ENCODE peak calls at places on chromosomes 1 and 21, in ten cellular contexts. K is transverse colon; U is tibial artery; Y is DND-41; G is CD8-positive, alpha-beta T cell; V is IMR-90; J is PC-9; W is kidney; C is A549; O is uterus. X is an unnamed sample. For H3K4me1, the result is how much of the 10 kb centered on the place peaks cover.

GRCh38 chr1:39220900-39221870 is 16.7 kb downstream of the MACF1 start:
- DNase-seq in K (no peak), U (no peak), Y (no peak), G (no peak), V (no peak), J (peak), W (no peak), C (no peak), O (no peak), X (no peak)

GRCh38 chr21:46298083-46298412 is 11.9 kb downstream of the YBEY start:
- DNase-seq in K (no peak), U (no peak), Y (no peak), G (no peak), V (no peak), J (no peak), W (no peak), C (no peak), O (no peak), X (no peak)

GRCh38 chr1:17403081-17403480 is 31.1 kb downstream of the PADI6 start:
- DNase-seq in K (no peak), U (no peak), Y (no peak), G (no peak), V (no peak), J (peak), W (no peak), C (no peak), O (no peak), X (no peak)

GRCh38 chr1:198088360-198089071 is 68.3 kb upstream of the NEK7 start:
- DNase-seq in K (no peak), U (no peak), Y (peak), G (no peak), V (peak), J (no peak), W (no peak), C (peak), O (no peak), X (peak)

GRCh38 chr1:19616489-19616888 is 27.6 kb upstream of the NBL1 start:
- DNase-seq in K (no peak), U (no peak), Y (no peak), G (no peak), V (peak), J (no peak), W (no peak), C (no peak), O (no peak), X (no peak)

GRCh38 chr21:25925936-25926335 is 191.2 kb downstream of the GABPA start:
- DNase-seq in K (no peak), U (no peak), Y (no peak), G (no peak), V (peak), J (no peak), W (no peak), C (no peak), O (no peak), X (no peak)

GRCh38 chr1:21149430-21149861 is 27.3 kb downstream of the EIF4G3 start:
- DNase-seq in K (peak), U (no peak), Y (no peak), G (no peak), V (peak), J (peak), W (no peak), C (peak), O (no peak), X (peak)

GRCh38 chr1:198643001-198643400 is 4.2 kb downstream of the PTPRC start:
- DNase-seq in K (no peak), U (no peak), Y (no peak), G (no peak), V (no peak), J (no peak), W (no peak), C (no peak), O (no peak), X (no peak)

GRCh38 chr1:16420719-16421118 is 16.5 kb downstream of the SPATA21 start:
- DNase-seq in K (peak), U (no peak), Y (peak), G (peak), V (no peak), J (no peak), W (no peak), C (no peak), O (no peak), X (no peak)

GRCh38 chr1:39866767-39867166 is 16.5 kb downstream of the TRIT1 start:
- DNase-seq in K (no peak), U (no peak), Y (no peak), G (no peak), V (peak), J (no peak), W (no peak), C (no peak), O (no peak), X (no peak)

GRCh38 chr1:9009438-9010366 is 16.5 kb downstream of the SLC2A7 start:
- DNase-seq in K (peak), U (no peak), Y (peak), G (no peak), V (peak), J (peak), W (no peak), C (no peak), O (no peak), X (no peak)

GRCh38 chr1:201310986-201311355 is 27.7 kb downstream of the PKP1 start:
- DNase-seq in K (no peak), U (no peak), Y (no peak), G (no peak), V (peak), J (peak), W (no peak), C (peak), O (no peak), X (peak)

GRCh38 chr1:31159869-31160611 is 79.6 kb downstream of the NKAIN1 start:
- DNase-seq in K (no peak), U (no peak), Y (no peak), G (no peak), V (no peak), J (no peak), W (no peak), C (no peak), O (no peak), X (no peak)

GRCh38 chr1:197481101-197481500 is 213.0 kb downstream of the CRB1 start:
- DNase-seq in K (no peak), U (no peak), Y (peak), G (no peak), V (no peak), J (no peak), W (no peak), C (no peak), O (no peak), X (no peak)

GRCh38 chr1:151058682-151059341 is 610 bp downstream of the CDC42SE1 start:
- DNase-seq in K (peak), U (no peak), Y (peak), G (no peak), V (peak), J (peak), W (peak), C (no peak), O (no peak), X (peak)

GRCh38 chr1:222618001-222618879 is at the start of gene MIA3:
- DNase-seq in K (peak), U (peak), Y (peak), G (peak), V (peak), J (peak), W (peak), C (peak), O (peak), X (peak)

GRCh38 chr1:182657026-182657425 is 27.4 kb downstream of the RGS8 start:
- DNase-seq in K (no peak), U (no peak), Y (no peak), G (no peak), V (no peak), J (no peak), W (no peak), C (no peak), O (no peak), X (no peak)

GRCh38 chr1:222643603-222643936 is 25.7 kb downstream of the MIA3 start:
- DNase-seq in K (no peak), U (no peak), Y (no peak), G (no peak), V (no peak), J (no peak), W (no peak), C (peak), O (no peak), X (no peak)

GRCh38 chr1:63877816-63878215 is 104.0 kb downstream of the ROR1 start:
- DNase-seq in K (no peak), U (no peak), Y (no peak), G (no peak), V (peak), J (peak), W (no peak), C (no peak), O (no peak), X (peak)

GRCh38 chr1:228400692-228401454 is 5.8 kb downstream of the TRIM11 start:
- DNase-seq in K (no peak), U (no peak), Y (no peak), G (no peak), V (no peak), J (no peak), W (peak), C (no peak), O (no peak), X (no peak)

GRCh38 chr1:158067651-158068050 is 74.2 kb downstream of the KIRREL1 start:
- DNase-seq in K (peak), U (peak), Y (no peak), G (no peak), V (peak), J (no peak), W (no peak), C (no peak), O (no peak), X (no peak)

GRCh38 chr1:85654066-85654782 is 54.0 kb downstream of the ZNHIT6 start:
- DNase-seq in K (no peak), U (no peak), Y (no peak), G (no peak), V (peak), J (peak), W (no peak), C (no peak), O (no peak), X (no peak)

GRCh38 chr1:1124786-1125642 is 9.1 kb upstream of the C1orf159 start:
- DNase-seq in K (peak), U (no peak), Y (no peak), G (no peak), V (no peak), J (peak), W (peak), C (no peak), O (no peak), X (no peak)

GRCh38 chr1:9291914-9292360 is 757 bp upstream of the SPSB1 start:
- DNase-seq in K (peak), U (peak), Y (no peak), G (no peak), V (peak), J (no peak), W (peak), C (no peak), O (peak), X (no peak)

GRCh38 chr1:154962238-154962678 is 676 bp upstream of the PYGO2 start:
- DNase-seq in K (peak), U (no peak), Y (peak), G (no peak), V (peak), J (no peak), W (peak), C (no peak), O (no peak), X (no peak)

GRCh38 chr1:113325039-113325438 is 65.3 kb upstream of the MAGI3 start:
- DNase-seq in K (no peak), U (no peak), Y (no peak), G (no peak), V (no peak), J (peak), W (no peak), C (no peak), O (no peak), X (no peak)

GRCh38 chr1:45621501-45621836 is 2.4 kb downstream of the CCDC17 start:
- DNase-seq in K (no peak), U (no peak), Y (no peak), G (no peak), V (no peak), J (no peak), W (no peak), C (no peak), O (no peak), X (no peak)

GRCh38 chr21:39217356-39218081 is 34.3 kb upstream of the PSMG1 start:
- DNase-seq in K (no peak), U (no peak), Y (no peak), G (no peak), V (no peak), J (no peak), W (no peak), C (no peak), O (no peak), X (no peak)

GRCh38 chr1:2097386-2098300 is 47.4 kb downstream of the PRKCZ start:
- DNase-seq in K (no peak), U (no peak), Y (no peak), G (no peak), V (no peak), J (no peak), W (peak), C (no peak), O (no peak), X (no peak)

GRCh38 chr1:74771913-74772515 is 39.1 kb downstream of the TYW3 start:
- DNase-seq in K (no peak), U (no peak), Y (peak), G (no peak), V (peak), J (peak), W (no peak), C (peak), O (no peak), X (no peak)

GRCh38 chr1:227886503-227886961 is 61.2 kb downstream of the WNT9A start:
- DNase-seq in K (no peak), U (no peak), Y (no peak), G (no peak), V (no peak), J (no peak), W (peak), C (no peak), O (peak), X (peak)

GRCh38 chr21:17612023-17612564 is 607 bp downstream of the BTG3 start:
- DNase-seq in K (peak), U (peak), Y (no peak), G (no peak), V (peak), J (peak), W (peak), C (no peak), O (peak), X (peak)

GRCh38 chr1:209405183-209405823 is 178.2 kb upstream of the CAMK1G start:
- DNase-seq in K (no peak), U (no peak), Y (no peak), G (no peak), V (peak), J (peak), W (no peak), C (no peak), O (no peak), X (no peak)

GRCh38 chr1:183648042-183648441 is 5.1 kb downstream of the APOBEC4 start:
- DNase-seq in K (no peak), U (no peak), Y (no peak), G (no peak), V (no peak), J (no peak), W (no peak), C (no peak), O (no peak), X (no peak)

GRCh38 chr1:163834778-163835177 is 513.0 kb downstream of the NUF2 start:
- DNase-seq in K (no peak), U (no peak), Y (no peak), G (no peak), V (no peak), J (no peak), W (no peak), C (no peak), O (no peak), X (no peak)

GRCh38 chr1:116710326-116711060 is 43.0 kb upstream of the IGSF3 start:
- DNase-seq in K (no peak), U (no peak), Y (no peak), G (no peak), V (no peak), J (peak), W (no peak), C (no peak), O (no peak), X (no peak)
- TF ChIP-seq CTCF in K (no peak), U (no peak), Y (no peak), G (no peak), V (no peak), J (no peak), W (no peak), C (no peak), O (no peak), X (no peak)

DNA sequence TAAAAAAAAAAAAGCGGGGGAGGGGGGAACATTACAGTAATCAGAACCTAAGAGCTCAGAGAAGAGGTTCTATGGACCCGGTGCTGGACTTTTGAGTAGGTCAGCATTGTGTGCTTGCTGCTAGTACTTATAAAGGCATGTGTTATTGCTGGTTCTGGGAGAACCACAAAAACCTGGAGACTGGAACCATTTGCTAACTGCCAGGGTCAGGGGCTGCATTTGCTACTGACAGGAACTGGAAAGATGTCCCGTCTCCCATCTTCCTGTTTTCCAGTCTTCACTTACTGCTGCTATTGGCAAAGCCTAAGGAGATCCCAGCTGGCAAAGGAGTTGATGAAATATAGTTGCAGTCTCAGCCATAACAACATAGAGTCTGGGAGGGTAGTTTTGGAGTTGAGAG is 4.3 kb downstream of the RNF2 start:
- DNase-seq in K (no peak), U (no peak), Y (no peak), G (no peak), V (no peak), J (no peak), W (no peak), C (no peak), O (no peak), X (no peak)
- H3K4me1 ChIP-seq in K (under half), U (under half), Y (under half), G (under half), V (under half), J (under half), W (under half), C (under half), O (under half), X (under half)

GRCh38 chr1:11204396-11205190 is 15.4 kb downstream of the ANGPTL7 start:
- DNase-seq in K (no peak), U (no peak), Y (no peak), G (no peak), V (no peak), J (no peak), W (no peak), C (no peak), O (no peak), X (no peak)
- TF ChIP-seq CTCF in K (no peak), U (no peak), Y (no peak), G (no peak), V (no peak), J (no peak), W (no peak), C (no peak), O (no peak), X (no peak)

GRCh38 chr1:167510880-167511279 is 7.4 kb downstream of the CD247 start:
- DNase-seq in K (no peak), U (no peak), Y (no peak), G (no peak), V (no peak), J (no peak), W (no peak), C (no peak), O (no peak), X (no peak)
- H3K4me1 ChIP-seq in K (under half), U (under half), Y (half or more), G (half or more), V (under half), J (under half), W (under half), C (under half), O (under half), X (under half)

GRCh38 chr1:13751458-13751871 is 51.5 kb downstream of the PRDM2 start:
- DNase-seq in K (no peak), U (no peak), Y (no peak), G (no peak), V (no peak), J (no peak), W (no peak), C (no peak), O (no peak), X (no peak)
- TF ChIP-seq CTCF in K (no peak), U (no peak), Y (no peak), G (no peak), V (no peak), J (no peak), W (no peak), C (no peak), O (no peak), X (no peak)

GRCh38 chr1:61828814-61829213 is 86.5 kb downstream of the PATJ start:
- DNase-seq in K (no peak), U (no peak), Y (no peak), G (no peak), V (no peak), J (no peak), W (no peak), C (no peak), O (no peak), X (no peak)
- H3K4me1 ChIP-seq in K (under half), U (under half), Y (under half), G (under half), V (under half), J (under half), W (under half), C (under half), O (under half), X (under half)

DNA sequence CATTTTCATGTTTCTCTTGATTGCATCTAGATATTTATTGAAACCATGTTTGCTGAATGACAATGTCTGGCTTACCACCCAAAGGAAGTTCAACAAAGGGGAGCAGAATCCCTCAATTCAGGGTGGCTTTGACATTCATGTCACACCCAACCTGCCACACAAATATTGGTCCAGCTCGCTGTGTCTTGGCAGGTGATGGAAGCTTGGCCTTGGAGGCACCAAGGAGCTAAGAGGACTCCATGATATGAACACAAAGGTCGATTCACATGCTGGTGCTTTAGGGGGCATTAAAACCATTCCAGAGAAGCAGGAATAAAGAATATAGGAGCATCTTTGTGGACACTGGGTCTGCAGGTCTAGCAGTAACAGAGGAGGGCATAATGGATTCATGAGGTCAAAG is 114.8 kb downstream of the RUNX1 start:
- DNase-seq in K (no peak), U (no peak), Y (no peak), G (no peak), V (no peak), J (no peak), W (no peak), C (no peak), O (no peak), X (no peak)
- TF ChIP-seq CTCF in K (no peak), U (no peak), Y (no peak), G (no peak), V (no peak), J (no peak), W (no peak), C (no peak), O (no peak), X (no peak)

DNA sequence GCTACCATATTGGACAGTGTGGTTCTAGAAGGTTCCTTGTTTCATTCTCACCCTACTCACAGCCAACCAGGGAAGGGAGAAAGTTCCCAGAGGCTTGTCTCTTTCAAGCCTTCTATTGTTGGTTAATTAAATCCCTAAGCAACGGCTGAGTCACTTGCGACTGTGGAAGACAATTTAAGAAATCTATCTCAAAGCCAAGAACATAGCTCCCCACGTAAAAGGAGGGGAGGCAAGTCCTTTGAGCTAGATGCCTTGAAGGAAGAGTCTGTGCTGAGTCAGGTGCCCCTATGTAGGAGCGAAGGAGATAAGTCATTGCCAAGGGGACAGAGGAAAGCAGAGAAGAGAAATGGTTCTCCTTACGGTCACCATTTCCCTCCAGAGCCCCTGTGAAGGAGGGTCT is 79.4 kb upstream of the PPP2R5A start:
- DNase-seq in K (no peak), U (no peak), Y (no peak), G (no peak), V (no peak), J (no peak), W (no peak), C (no peak), O (no peak), X (no peak)
- H3K4me1 ChIP-seq in K (under half), U (under half), Y (under half), G (under half), V (under half), J (under half), W (under half), C (under half), O (under half), X (under half)